ENCODE peak calls at places on chromosomes 11 and 22, in ten cellular contexts. A is sigmoid colon, D is brain microvascular endothelial cell, M is heart right ventricle, S is cardiac muscle cell, K is HepG2, F is MM.1S, N is mammary epithelial cell, O is thoracic aorta, B is esophagus muscularis mucosa. U is an unnamed sample. For H3K36me3, the result is how much of the 10 kb centered on the place peaks cover.

GRCh38 chr11:105000797-105001196 is 22.2 kb downstream of the CASP5 start:
- DNase-seq in K (no peak), N (no peak), B (no peak), O (no peak), D (no peak), S (no peak), A (no peak), M (peak), F (peak), U (no peak)

GRCh38 chr11:128630367-128631230 is 43.2 kb upstream of the ETS1 start:
- DNase-seq in S (peak), N (peak), D (peak), A (peak), O (peak), F (peak), M (peak), B (peak), K (peak), U (no peak)

GRCh38 chr11:10041803-10042202 is 252.2 kb downstream of the SBF2 start:
- DNase-seq in O (no peak), D (no peak), S (no peak), M (no peak), N (no peak), A (no peak), F (no peak), B (no peak), K (no peak), U (no peak)

GRCh38 chr11:126105022-126105747 is 42.5 kb upstream of the CDON start:
- DNase-seq in N (no peak), M (no peak), D (no peak), O (no peak), S (no peak), B (no peak), A (no peak), K (no peak), F (no peak), U (no peak)

GRCh38 chr22:38257650-38258246 is 15.1 kb downstream of the TMEM184B start:
- DNase-seq in N (no peak), M (no peak), A (no peak), S (peak), O (no peak), F (no peak), K (no peak), D (no peak), B (no peak), U (no peak)

GRCh38 chr22:28892175-28892731 is 8.9 kb downstream of the ZNRF3 start:
- DNase-seq in O (no peak), A (peak), F (no peak), K (peak), D (no peak), S (peak), N (peak), B (no peak), M (no peak), U (no peak)

GRCh38 chr11:117185739-117186430 is 7.3 kb downstream of the SIDT2 start:
- DNase-seq in N (no peak), S (no peak), B (no peak), K (no peak), F (no peak), O (no peak), A (peak), D (no peak), M (no peak), U (no peak)

GRCh38 chr22:29773233-29773632 is 6.1 kb downstream of the UQCR10 start:
- DNase-seq in S (no peak), B (no peak), N (peak), D (no peak), K (no peak), M (no peak), O (no peak), F (no peak), A (no peak), U (no peak)

GRCh38 chr11:46903846-46904245 is 14.5 kb downstream of the LRP4 start:
- DNase-seq in M (peak), B (no peak), A (no peak), O (no peak), F (no peak), S (no peak), N (no peak), D (no peak), K (no peak), U (no peak)

GRCh38 chr11:113001709-113002108 is 40.5 kb downstream of the NCAM1 start:
- DNase-seq in O (no peak), D (no peak), B (no peak), A (no peak), M (no peak), S (no peak), N (no peak), K (no peak), F (no peak), U (no peak)

GRCh38 chr11:94305146-94305545 is 766 bp downstream of the IZUMO1R start:
- DNase-seq in S (no peak), N (peak), O (no peak), D (no peak), K (no peak), F (no peak), M (no peak), B (peak), A (no peak), U (no peak)

GRCh38 chr11:75150079-75150478 is 828 bp upstream of the SLCO2B1 start:
- DNase-seq in F (no peak), M (no peak), K (no peak), S (no peak), A (no peak), N (no peak), B (no peak), D (no peak), O (no peak), U (no peak)

GRCh38 chr11:75150879-75151278 is at the start of gene SLCO2B1:
- DNase-seq in M (no peak), S (no peak), F (no peak), O (no peak), D (no peak), K (no peak), B (no peak), N (no peak), A (no peak), U (no peak)

GRCh38 chr11:75151346-75152047 is 590 bp downstream of the SLCO2B1 start:
- DNase-seq in M (no peak), K (no peak), N (no peak), B (no peak), D (no peak), A (no peak), O (no peak), F (no peak), S (no peak), U (no peak)

GRCh38 chr11:75152651-75153553 is 2.0 kb downstream of the SLCO2B1 start:
- DNase-seq in B (no peak), F (no peak), D (no peak), K (no peak), A (no peak), O (no peak), S (no peak), M (no peak), N (no peak), U (no peak)

DNA sequence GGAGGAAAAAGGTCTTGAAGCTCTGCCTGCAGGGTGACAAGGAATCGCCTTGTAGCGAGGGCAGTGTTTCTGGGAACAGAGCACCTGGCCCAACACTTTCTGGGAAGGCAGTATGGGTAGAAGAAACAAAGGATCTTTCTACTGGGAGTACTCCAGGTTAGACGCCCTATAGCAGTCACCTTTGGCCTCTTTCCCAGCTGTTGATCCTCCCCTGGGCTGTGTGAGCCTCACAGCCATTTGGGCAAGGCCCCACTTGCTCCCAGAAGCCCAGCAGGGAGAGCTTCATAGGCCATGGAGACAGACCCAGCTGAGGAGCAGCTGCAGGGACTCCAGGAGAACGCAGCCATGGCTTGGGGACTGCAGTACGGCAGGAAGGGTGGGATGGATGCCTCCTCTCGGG is 1.2 kb downstream of the SLCO2B1 start:
- DNase-seq in M (no peak), D (no peak), F (no peak), O (no peak), A (no peak), B (no peak), N (no peak), S (no peak), K (no peak), U (no peak)
- H3K4me3 ChIP-seq in M (peak), D (no peak), F (no peak), O (peak), A (peak), B (peak), N (no peak), S (no peak), K (peak), U (no peak)

GRCh38 chr11:20880094-20880493 is 210.7 kb downstream of the NELL1 start:
- DNase-seq in S (no peak), A (no peak), B (no peak), O (no peak), F (no peak), D (no peak), K (no peak), N (no peak), M (no peak), U (no peak)

GRCh38 chr11:20876738-20877137 is 207.4 kb downstream of the NELL1 start:
- DNase-seq in N (no peak), B (no peak), K (no peak), O (no peak), A (no peak), M (no peak), S (no peak), F (no peak), D (no peak), U (no peak)

GRCh38 chr11:20887137-20887536 is 217.8 kb downstream of the NELL1 start:
- DNase-seq in B (no peak), O (no peak), S (no peak), A (no peak), M (no peak), N (no peak), F (no peak), K (no peak), D (no peak), U (no peak)

GRCh38 chr11:20881328-20882079 is 212.1 kb downstream of the NELL1 start:
- DNase-seq in S (no peak), A (no peak), B (no peak), N (no peak), M (no peak), O (no peak), F (no peak), D (no peak), K (no peak), U (no peak)
- TF ChIP-seq CTCF in S (no peak), A (no peak), B (no peak), N (no peak), M (no peak), O (no peak), F (no peak), D (no peak), K (no peak), U (no peak)

GRCh38 chr22:18147791-18148507 is 2.0 kb upstream of the USP18 start:
- DNase-seq in S (no peak), O (no peak), K (no peak), F (no peak), B (no peak), A (no peak), N (no peak), M (no peak), D (no peak), U (no peak)
- H3K36me3 ChIP-seq in S (under half), O (under half), K (under half), F (under half), B (under half), A (under half), N (under half), M (under half), D (under half), U (under half)

GRCh38 chr22:23837496-23837859 is 1.3 kb downstream of the DERL3 start:
- DNase-seq in D (no peak), A (no peak), F (no peak), K (no peak), M (no peak), N (no peak), B (no peak), O (no peak), S (no peak), U (no peak)
- H3K4me3 ChIP-seq in D (no peak), A (no peak), F (peak), K (no peak), M (no peak), N (no peak), B (no peak), O (no peak), S (no peak), U (no peak)

DNA sequence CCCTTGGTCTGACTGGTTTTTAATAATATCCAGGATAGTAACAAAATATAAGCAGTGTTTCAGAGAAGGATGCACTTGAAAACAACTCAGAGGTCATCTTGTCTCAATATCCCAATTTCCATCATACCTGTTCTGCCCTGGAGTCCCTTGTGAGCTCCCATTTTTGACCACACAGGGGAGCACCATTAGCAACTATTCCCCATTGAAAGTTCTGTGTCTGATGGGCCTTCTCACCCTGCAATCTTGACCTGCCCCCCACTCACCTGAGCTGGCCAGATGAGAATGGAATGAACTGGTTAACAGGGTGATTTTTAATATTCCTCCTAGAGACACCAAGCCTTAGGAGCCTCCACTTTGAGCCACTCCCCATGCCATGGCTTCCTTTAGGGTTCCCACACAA is 3.8 kb upstream of the CAPN5 start:
- DNase-seq in D (no peak), F (no peak), N (no peak), B (no peak), M (no peak), S (no peak), K (no peak), O (no peak), A (no peak), U (no peak)
- TF ChIP-seq CTCF in D (peak), F (no peak), N (no peak), B (no peak), M (peak), S (peak), K (peak), O (no peak), A (no peak), U (no peak)

DNA sequence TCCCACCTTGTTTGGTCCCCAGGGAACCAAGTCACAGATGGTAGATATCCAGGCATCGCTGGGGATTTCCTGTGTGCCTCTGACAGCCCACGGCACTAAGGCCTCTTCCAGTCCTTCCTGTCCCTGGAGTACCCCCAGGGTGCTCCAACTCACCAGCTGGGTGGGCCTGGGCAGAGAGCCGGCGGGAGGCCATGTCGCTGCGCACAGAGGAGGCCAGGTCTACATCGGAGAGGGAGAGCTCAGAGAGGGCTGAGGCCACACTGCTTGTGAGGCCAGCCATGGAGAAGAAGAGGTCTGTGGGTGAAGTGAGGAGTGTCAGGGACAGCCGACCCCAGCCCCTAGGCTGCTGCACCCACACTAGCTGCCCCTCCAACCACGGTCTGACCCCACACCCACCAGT is 5.3 kb downstream of the ATG2A start:
- DNase-seq in S (no peak), O (no peak), D (no peak), M (no peak), F (no peak), B (no peak), A (no peak), N (no peak), K (no peak), U (no peak)
- H3K36me3 ChIP-seq in S (under half), O (half or more), D (half or more), M (half or more), F (under half), B (half or more), A (half or more), N (under half), K (under half), U (half or more)

DNA sequence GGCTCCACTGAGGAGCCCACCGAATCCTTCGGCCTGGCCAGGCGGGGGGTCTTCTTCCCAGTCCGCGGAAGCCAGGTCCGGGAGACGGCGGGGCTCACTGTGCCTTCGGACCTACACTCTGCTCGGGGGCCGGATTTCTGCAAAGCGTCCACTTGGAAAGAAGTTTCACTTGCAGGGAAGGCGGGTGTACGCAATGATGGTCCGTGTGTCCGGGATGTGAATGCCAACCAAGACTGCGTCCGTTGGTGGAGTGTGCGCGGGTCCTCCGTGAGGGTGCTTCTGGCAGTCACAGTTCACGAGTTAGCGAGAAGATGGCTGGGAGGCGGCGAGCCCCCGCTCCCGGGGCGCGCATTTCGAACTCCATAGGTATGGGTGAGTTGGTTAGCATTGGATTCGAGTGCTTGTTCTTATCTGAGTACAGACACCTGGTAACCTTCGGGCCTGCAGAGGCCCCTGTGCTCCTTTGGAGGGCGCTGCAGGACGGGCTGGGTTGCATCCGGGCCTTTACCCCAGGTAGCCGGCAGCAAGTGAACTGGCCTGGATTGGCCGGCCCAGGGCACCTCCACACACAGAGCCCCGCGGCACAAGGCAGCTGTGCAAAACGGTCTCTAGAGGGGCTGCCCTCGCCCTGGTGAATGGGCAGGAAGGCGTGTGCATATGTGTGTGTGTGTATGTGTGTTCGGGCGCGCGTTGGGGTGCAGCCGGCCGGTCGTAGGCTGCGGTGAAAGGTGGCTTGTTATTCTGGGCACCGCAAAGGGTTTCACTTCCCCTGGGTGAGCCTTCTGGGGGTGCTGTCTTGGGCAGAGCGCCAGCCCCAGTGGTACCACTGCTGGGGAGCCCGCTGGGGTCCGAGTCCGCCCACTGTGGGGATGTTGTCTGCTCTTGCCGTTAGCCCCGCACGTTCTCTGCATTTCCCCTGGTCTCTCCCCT is 13.3 kb upstream of the CYP2R1 start:
- DNase-seq in M (peak), S (peak), A (peak), F (peak), B (no peak), N (no peak), D (no peak), K (no peak), O (no peak), U (no peak)
- H3K4me3 ChIP-seq in M (peak), S (peak), A (peak), F (peak), B (peak), N (peak), D (peak), K (no peak), O (peak), U (peak)

GRCh38 chr11:75814686-75815344 is at the start of gene UVRAG:
- DNase-seq in O (peak), F (peak), D (peak), M (peak), N (peak), S (peak), A (peak), K (peak), B (peak), U (peak)
- TF ChIP-seq CTCF in O (peak), F (no peak), D (no peak), M (no peak), N (no peak), S (no peak), A (no peak), K (no peak), B (peak), U (peak)

U was measured in BJ.